ENCODE peak calls at places on chromosomes 16 and 17, in eight cellular contexts. I is DMS 273 treated with DMSO at 0.1 percent for 48 hours; M is caudate nucleus; D is activated CD8-positive, alpha-beta memory T cell treated with anti-CD3 and anti-CD28 coated beads, Interleukin-2, amount 50 U/mL, for 4 hours; G is central memory CD4-positive, alpha-beta T cell; B is activated T-helper 2 cell treated with anti-CD3 and anti-CD28 coated beads, Interferon-gamma antibody, Interleukin-2, Interleukin-4, amounts not matched to agents 10 μg/mL and 5 μg/mL and 100 μg/mL, durations not matched to agents 14 hours and 24 hours and 36 hours; X is sigmoid colon; Y is EH. E is an unnamed sample.

GRCh38 chr17:2423271-2423670 is 22.4 kb upstream of the MNT start:
- DNase-seq in G (no peak), M (no peak), Y (no peak), X (no peak), B (no peak), I (no peak), D (no peak), E (no peak)

GRCh38 chr17:40453881-40454630 is 10.8 kb downstream of the IGFBP4 start:
- DNase-seq in I (no peak), G (no peak), B (no peak), D (no peak), M (no peak), X (no peak), Y (peak), E (no peak)

GRCh38 chr16:89052824-89053724 is 40.6 kb upstream of the ACSF3 start:
- DNase-seq in D (no peak), I (peak), Y (no peak), B (no peak), X (no peak), M (peak), G (no peak), E (peak)

GRCh38 chr17:65101371-65101770 is 35.8 kb upstream of the RGS9 start:
- DNase-seq in Y (no peak), M (no peak), D (no peak), I (no peak), G (no peak), X (peak), B (no peak), E (no peak)

GRCh38 chr17:44919885-44920564 is 4.7 kb upstream of the GFAP start:
- DNase-seq in M (peak), B (peak), Y (peak), X (peak), D (peak), I (peak), G (peak), E (peak)

GRCh38 chr17:61338000-61338864 is 61.4 kb upstream of the TBX2 start:
- DNase-seq in G (no peak), Y (peak), I (no peak), M (no peak), D (no peak), B (no peak), X (no peak), E (no peak)

GRCh38 chr16:48558269-48558915 is 51.6 kb downstream of the N4BP1 start:
- DNase-seq in Y (peak), D (no peak), G (peak), B (no peak), X (no peak), I (no peak), M (no peak), E (peak)

GRCh38 chr17:81837641-81838040 is 2.8 kb upstream of the PPP1R27 start:
- DNase-seq in Y (peak), D (no peak), G (no peak), M (no peak), X (no peak), B (no peak), I (no peak), E (peak)